ENCODE peak calls at places on chromosomes 12 and 14, in four cellular contexts. One of them, this sample, is unnamed.

GRCh38 chr12:15834575-15834974 is 45.4 kb upstream of the EPS8 start:
- DNase-seq in mammary epithelial cell: peak; percentile 45
- DNase-seq in GM23248: peak; percentile 45
- DNase-seq in neural progenitor cell: no peak
- DNase-seq in this sample: peak; percentile 16

GRCh38 chr14:77037886-77038511 is 9.5 kb upstream of the IRF2BPL start:
- DNase-seq in mammary epithelial cell: no peak
- DNase-seq in GM23248: peak; percentile 61
- DNase-seq in neural progenitor cell: no peak
- DNase-seq in this sample: peak; percentile 50

GRCh38 chr12:78584695-78585094 is 279.9 kb upstream of the SYT1 start:
- DNase-seq in mammary epithelial cell: peak; percentile 19
- DNase-seq in GM23248: peak; percentile 13
- DNase-seq in neural progenitor cell: peak; percentile 77
- DNase-seq in this sample: no peak

GRCh38 chr14:68464716-68465115 is 328.2 kb downstream of the ZFP36L1 start:
- DNase-seq in mammary epithelial cell: peak; percentile 86
- DNase-seq in GM23248: peak; percentile 78
- DNase-seq in neural progenitor cell: no peak
- DNase-seq in this sample: peak; percentile 82

GRCh38 chr12:91377456-91377855 is 194.8 kb upstream of the DCN start:
- DNase-seq in mammary epithelial cell: no peak
- DNase-seq in GM23248: peak; percentile 29
- DNase-seq in neural progenitor cell: no peak
- DNase-seq in this sample: no peak

GRCh38 chr14:67240168-67240932 is 885 bp upstream of the PALS1 start:
- DNase-seq in mammary epithelial cell: peak; percentile 53
- DNase-seq in GM23248: peak; percentile 72
- DNase-seq in neural progenitor cell: peak; percentile 28
- DNase-seq in this sample: no peak

GRCh38 chr12:65649126-65649525 is 175.2 kb upstream of the HMGA2 start:
- DNase-seq in mammary epithelial cell: peak; percentile 99
- DNase-seq in GM23248: peak; percentile 98
- DNase-seq in neural progenitor cell: no peak
- DNase-seq in this sample: peak; percentile 100

GRCh38 chr12:83958997-83959396 is 953.6 kb downstream of the SLC6A15 start:
- DNase-seq in mammary epithelial cell: peak; percentile 19
- DNase-seq in GM23248: peak; percentile 2
- DNase-seq in neural progenitor cell: no peak
- DNase-seq in this sample: no peak

GRCh38 chr12:108346022-108346633 is 7.0 kb upstream of the CMKLR1 start:
- DNase-seq in mammary epithelial cell: no peak
- DNase-seq in GM23248: no peak
- DNase-seq in neural progenitor cell: no peak
- DNase-seq in this sample: no peak

GRCh38 chr14:53537421-53538315 is 384.5 kb upstream of the DDHD1 start:
- DNase-seq in mammary epithelial cell: no peak
- DNase-seq in GM23248: peak; percentile 20
- DNase-seq in neural progenitor cell: no peak
- DNase-seq in this sample: no peak

GRCh38 chr14:24828486-24828885 is 194.5 kb upstream of the GZMB start:
- DNase-seq in mammary epithelial cell: no peak
- DNase-seq in GM23248: no peak
- DNase-seq in neural progenitor cell: no peak
- DNase-seq in this sample: peak; percentile 36

GRCh38 chr14:30960216-30960615 is 65.2 kb upstream of the AP4S1 start:
- DNase-seq in mammary epithelial cell: no peak
- DNase-seq in GM23248: no peak
- DNase-seq in neural progenitor cell: no peak
- DNase-seq in this sample: no peak

GRCh38 chr12:26044007-26044394 is 80.8 kb downstream of the BHLHE41 start:
- DNase-seq in mammary epithelial cell: no peak
- DNase-seq in GM23248: peak; percentile 61
- DNase-seq in neural progenitor cell: no peak
- DNase-seq in this sample: peak; percentile 31

GRCh38 chr12:29569392-29569791 is 71.9 kb upstream of the OVCH1 start:
- DNase-seq in mammary epithelial cell: no peak
- DNase-seq in GM23248: peak; percentile 63
- DNase-seq in neural progenitor cell: no peak
- DNase-seq in this sample: no peak

GRCh38 chr14:88831285-88831684 is 6.8 kb downstream of the TTC8 start:
- DNase-seq in mammary epithelial cell: peak; percentile 89
- DNase-seq in GM23248: peak; percentile 94
- DNase-seq in neural progenitor cell: no peak
- DNase-seq in this sample: peak; percentile 84

GRCh38 chr14:92982941-92983340 is 60.0 kb downstream of the CHGA start:
- DNase-seq in mammary epithelial cell: peak; percentile 20
- DNase-seq in GM23248: no peak
- DNase-seq in neural progenitor cell: no peak
- DNase-seq in this sample: peak; percentile 33

GRCh38 chr12:112381421-112381897 is 772 bp downstream of the HECTD4 start:
- DNase-seq in mammary epithelial cell: peak; percentile 31
- DNase-seq in GM23248: peak; percentile 49
- DNase-seq in neural progenitor cell: peak; percentile 62
- DNase-seq in this sample: no peak

GRCh38 chr14:95984206-95984605 is 55.0 kb upstream of the C14orf132 start:
- DNase-seq in mammary epithelial cell: no peak
- DNase-seq in GM23248: no peak
- DNase-seq in neural progenitor cell: no peak
- DNase-seq in this sample: no peak

GRCh38 chr12:2355198-2355597 is 302.4 kb downstream of the CACNA1C start:
- DNase-seq in mammary epithelial cell: no peak
- DNase-seq in GM23248: no peak
- DNase-seq in neural progenitor cell: no peak
- DNase-seq in this sample: no peak

GRCh38 chr12:121590476-121591143 is 9.8 kb upstream of the KDM2B start:
- DNase-seq in mammary epithelial cell: peak; percentile 35
- DNase-seq in GM23248: peak; percentile 88
- DNase-seq in neural progenitor cell: peak; percentile 74
- DNase-seq in this sample: peak; percentile 66

GRCh38 chr12:113162102-113163029 is 12.8 kb downstream of the CFAP73 start:
- DNase-seq in mammary epithelial cell: no peak
- DNase-seq in GM23248: peak; percentile 28
- DNase-seq in neural progenitor cell: peak; percentile 70
- DNase-seq in this sample: peak; percentile 47

GRCh38 chr12:112303004-112303403 is 79.2 kb downstream of the HECTD4 start:
- DNase-seq in mammary epithelial cell: peak; percentile 62
- DNase-seq in GM23248: peak; percentile 71
- DNase-seq in neural progenitor cell: no peak
- DNase-seq in this sample: peak; percentile 84

GRCh38 chr12:118494776-118495175 is 118.4 kb downstream of the SUDS3 start:
- DNase-seq in mammary epithelial cell: no peak
- DNase-seq in GM23248: peak; percentile 5
- DNase-seq in neural progenitor cell: no peak
- DNase-seq in this sample: no peak

GRCh38 chr14:84770030-84770429 is 759.9 kb upstream of the FLRT2 start:
- DNase-seq in mammary epithelial cell: peak; percentile 2
- DNase-seq in GM23248: no peak
- DNase-seq in neural progenitor cell: no peak
- DNase-seq in this sample: no peak

GRCh38 chr14:57961793-57962075 is 95.8 kb upstream of the SLC35F4 start:
- DNase-seq in mammary epithelial cell: no peak
- DNase-seq in GM23248: no peak
- DNase-seq in neural progenitor cell: peak; percentile 69
- DNase-seq in this sample: no peak

GRCh38 chr12:89777685-89778379 is 69.2 kb upstream of the ATP2B1 start:
- DNase-seq in mammary epithelial cell: no peak
- DNase-seq in GM23248: no peak
- DNase-seq in neural progenitor cell: no peak
- DNase-seq in this sample: no peak

GRCh38 chr12:105814283-105814682 is 324.5 kb downstream of the NUAK1 start:
- DNase-seq in mammary epithelial cell: no peak
- DNase-seq in GM23248: no peak
- DNase-seq in neural progenitor cell: peak; percentile 66
- DNase-seq in this sample: no peak

GRCh38 chr12:25855716-25856115 is 102.8 kb upstream of the RASSF8 start:
- DNase-seq in mammary epithelial cell: peak; percentile 39
- DNase-seq in GM23248: peak; percentile 58
- DNase-seq in neural progenitor cell: no peak
- DNase-seq in this sample: peak; percentile 52

GRCh38 chr14:50333010-50333409 is 20.9 kb downstream of the DMAC2L start:
- DNase-seq in mammary epithelial cell: peak; percentile 82
- DNase-seq in GM23248: peak; percentile 90
- DNase-seq in neural progenitor cell: no peak
- DNase-seq in this sample: peak; percentile 82

GRCh38 chr12:83016226-83016835 is 329.6 kb downstream of the TMTC2 start:
- DNase-seq in mammary epithelial cell: peak; percentile 84
- DNase-seq in GM23248: peak; percentile 96
- DNase-seq in neural progenitor cell: no peak
- DNase-seq in this sample: peak; percentile 91

GRCh38 chr14:74841230-74842207 is 34.4 kb downstream of the PROX2 start:
- DNase-seq in mammary epithelial cell: no peak
- DNase-seq in GM23248: no peak
- DNase-seq in neural progenitor cell: no peak
- DNase-seq in this sample: no peak

GRCh38 chr12:30533518-30533917 is 162.2 kb downstream of the IPO8 start:
- DNase-seq in mammary epithelial cell: no peak
- DNase-seq in GM23248: peak; percentile 37
- DNase-seq in neural progenitor cell: no peak
- DNase-seq in this sample: no peak

GRCh38 chr14:74510955-74511354 is 17.4 kb downstream of the ISCA2 start:
- DNase-seq in mammary epithelial cell: peak; percentile 85
- DNase-seq in GM23248: peak; percentile 96
- DNase-seq in neural progenitor cell: no peak
- DNase-seq in this sample: peak; percentile 52

GRCh38 chr12:119742700-119743099 is 74.8 kb downstream of the PRKAB1 start:
- DNase-seq in mammary epithelial cell: no peak
- DNase-seq in GM23248: no peak
- DNase-seq in neural progenitor cell: no peak
- DNase-seq in this sample: no peak

GRCh38 chr12:127296591-127296990 is 970.4 kb upstream of the TMEM132C start:
- DNase-seq in mammary epithelial cell: no peak
- DNase-seq in GM23248: no peak
- DNase-seq in neural progenitor cell: no peak
- DNase-seq in this sample: no peak

GRCh38 chr12:123546281-123546680 is 12.8 kb upstream of the RILPL1 start:
- DNase-seq in mammary epithelial cell: peak; percentile 54
- DNase-seq in GM23248: peak; percentile 51
- DNase-seq in neural progenitor cell: no peak
- DNase-seq in this sample: no peak

GRCh38 chr12:120092531-120093335 is 23.8 kb downstream of the RAB35 start:
- DNase-seq in mammary epithelial cell: no peak
- DNase-seq in GM23248: no peak
- DNase-seq in neural progenitor cell: peak; percentile 45
- DNase-seq in this sample: no peak

GRCh38 chr12:54984602-54985376 is at the start of gene TESPA1:
- DNase-seq in mammary epithelial cell: no peak
- DNase-seq in GM23248: no peak
- DNase-seq in neural progenitor cell: no peak
- DNase-seq in this sample: no peak

GRCh38 chr14:28759056-28759657 is 7.4 kb upstream of the FOXG1 start:
- DNase-seq in mammary epithelial cell: peak; percentile 21
- DNase-seq in GM23248: peak; percentile 32
- DNase-seq in neural progenitor cell: peak; percentile 65
- DNase-seq in this sample: no peak
- TF ChIP-seq EZH2 in mammary epithelial cell: no peak
- TF ChIP-seq EZH2 in GM23248: peak; percentile 83
- TF ChIP-seq EZH2 in neural progenitor cell: no peak
- TF ChIP-seq EZH2 in this sample: no peak

DNA sequence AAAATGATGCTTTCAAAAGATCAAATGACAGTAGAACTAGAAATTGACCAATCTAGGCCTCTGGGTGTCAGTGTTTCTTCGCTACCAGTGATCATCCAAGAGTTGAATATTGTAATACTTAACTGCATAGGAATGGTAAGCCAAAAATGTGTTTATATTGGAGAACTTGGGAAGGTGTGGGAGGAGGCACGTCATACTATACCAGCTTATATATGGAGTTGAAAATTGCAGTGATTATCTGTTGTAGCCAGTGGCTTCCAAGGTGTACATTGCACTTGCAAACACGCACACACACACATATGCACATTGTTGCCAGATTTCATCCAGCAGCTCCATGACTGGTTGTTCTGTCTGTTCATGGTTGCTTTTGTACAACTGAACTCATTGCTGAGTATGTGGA is 36.1 kb downstream of the EID3 start:
- DNase-seq in mammary epithelial cell: no peak
- DNase-seq in GM23248: no peak
- DNase-seq in neural progenitor cell: no peak
- DNase-seq in this sample: peak; percentile 57
- H3K36me3 ChIP-seq in mammary epithelial cell: peaks cover 66% of the 10 kb centered on the region
- H3K36me3 ChIP-seq in GM23248: peaks cover 91% of the 10 kb centered on the region
- H3K36me3 ChIP-seq in neural progenitor cell: no peaks in the 10 kb centered on the region
- H3K36me3 ChIP-seq in this sample: peaks cover 78% of the 10 kb centered on the region

GRCh38 chr14:90061849-90062794 is at the start of gene KCNK13:
- DNase-seq in mammary epithelial cell: peak; percentile 28
- DNase-seq in GM23248: peak; percentile 20
- DNase-seq in neural progenitor cell: peak; percentile 67
- DNase-seq in this sample: no peak
- TF ChIP-seq EZH2 in mammary epithelial cell: peak; percentile 46
- TF ChIP-seq EZH2 in GM23248: no peak
- TF ChIP-seq EZH2 in neural progenitor cell: peak; percentile 95
- TF ChIP-seq EZH2 in this sample: peak; percentile 95

GRCh38 chr12:57143454-57143853 is 4.0 kb downstream of the LRP1-AS start:
- DNase-seq in mammary epithelial cell: no peak
- DNase-seq in GM23248: no peak
- DNase-seq in neural progenitor cell: no peak
- DNase-seq in this sample: no peak
- H3K36me3 ChIP-seq in mammary epithelial cell: peaks cover 3% of the 10 kb centered on the region
- H3K36me3 ChIP-seq in GM23248: peaks cover 84% of the 10 kb centered on the region
- H3K36me3 ChIP-seq in neural progenitor cell: no peaks in the 10 kb centered on the region
- H3K36me3 ChIP-seq in this sample: peaks cover 61% of the 10 kb centered on the region

GRCh38 chr12:43836455-43836989 is 641 bp downstream of the TMEM117 start:
- DNase-seq in mammary epithelial cell: no peak
- DNase-seq in GM23248: peak; percentile 56
- DNase-seq in neural progenitor cell: no peak
- DNase-seq in this sample: peak; percentile 58
- TF ChIP-seq EZH2 in mammary epithelial cell: no peak
- TF ChIP-seq EZH2 in GM23248: no peak
- TF ChIP-seq EZH2 in neural progenitor cell: peak; percentile 1
- TF ChIP-seq EZH2 in this sample: no peak

DNA sequence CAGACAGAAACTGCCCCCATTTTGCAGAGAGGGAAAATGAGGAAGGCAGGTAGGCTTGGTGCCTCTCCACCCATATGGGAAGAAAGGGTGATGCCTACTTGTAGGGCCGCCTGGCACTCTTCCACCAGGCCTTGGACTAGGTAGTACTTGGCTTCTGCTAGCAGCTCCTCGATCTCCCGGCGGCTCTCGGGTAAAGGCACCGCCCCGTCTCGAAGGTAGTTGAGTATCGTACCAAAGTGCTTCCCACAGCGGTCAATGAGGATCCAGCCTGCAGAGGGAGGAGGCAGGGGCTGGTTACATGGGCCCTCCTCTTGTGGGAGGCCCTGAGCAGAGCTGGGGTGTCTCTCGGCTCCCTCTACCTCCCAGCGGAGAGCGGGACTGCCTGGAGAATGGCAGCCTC is 16.6 kb downstream of the KCTD10 start:
- DNase-seq in mammary epithelial cell: no peak
- DNase-seq in GM23248: no peak
- DNase-seq in neural progenitor cell: no peak
- DNase-seq in this sample: no peak
- H3K36me3 ChIP-seq in mammary epithelial cell: peaks cover 24% of the 10 kb centered on the region
- H3K36me3 ChIP-seq in GM23248: peaks cover 39% of the 10 kb centered on the region
- H3K36me3 ChIP-seq in neural progenitor cell: no peaks in the 10 kb centered on the region
- H3K36me3 ChIP-seq in this sample: peaks cover 37% of the 10 kb centered on the region